ENCODE peak calls at places on chromosomes 11 and 22, in nine cellular contexts. C is ACHN; W is HTR-8/SVneo; M is frontal cortex; I is activated CD4-positive, CD25-positive, alpha-beta regulatory T cell; A is NCI-H2081 treated with DMSO at 0.1 percent for 48 hours; D is EH; S is activated CD4-positive, alpha-beta T cell treated with anti-CD3 and anti-CD28 coated beads, Interleukin-2, amount 50 U/mL, for 24 hours; O is stimulated activated CD8-positive, alpha-beta memory T cell treated with anti-CD3 and anti-CD28 coated beads, Interleukin-15, amount 100 ng/mL, for 1 hour. K is an unnamed sample.

GRCh38 chr11:115051938-115052590 is 373.7 kb downstream of the NXPE2 start:
- DNase-seq in D (no peak), S (no peak), I (no peak), W (no peak), M (no peak), O (no peak), C (no peak), A (no peak), K (no peak)

GRCh38 chr22:24510694-24511625 is 15.8 kb downstream of the UPB1 start:
- DNase-seq in W (no peak), I (no peak), O (no peak), M (no peak), S (no peak), D (peak), C (peak), A (no peak), K (no peak)

GRCh38 chr11:110294509-110294908 is 1.9 kb downstream of the RDX start:
- DNase-seq in I (no peak), C (no peak), D (no peak), S (no peak), O (no peak), W (no peak), A (no peak), M (peak), K (peak)

GRCh38 chr11:74773481-74773880 is 24.8 kb downstream of the RNF169 start:
- DNase-seq in W (no peak), I (no peak), D (peak), C (no peak), M (no peak), A (no peak), O (no peak), S (no peak), K (no peak)

GRCh38 chr22:46596819-46597218 is 23.4 kb upstream of the GRAMD4 start:
- DNase-seq in A (no peak), I (no peak), O (no peak), M (no peak), S (no peak), C (no peak), W (no peak), D (no peak), K (no peak)

GRCh38 chr11:35912883-35913614 is 30.8 kb upstream of the LDLRAD3 start:
- DNase-seq in S (no peak), M (no peak), D (no peak), C (no peak), A (no peak), O (no peak), W (no peak), I (no peak), K (no peak)

GRCh38 chr22:21937821-21938070 is 14.9 kb downstream of the PPM1F start:
- DNase-seq in A (no peak), S (no peak), C (no peak), W (no peak), I (no peak), D (peak), M (no peak), O (no peak), K (peak)

GRCh38 chr22:39474351-39474991 is 17.7 kb downstream of the MGAT3 start:
- DNase-seq in I (no peak), C (no peak), A (no peak), M (no peak), W (no peak), O (no peak), D (peak), S (no peak), K (peak)

GRCh38 chr11:101133190-101133589 is 3.6 kb upstream of the PGR start:
- DNase-seq in W (no peak), O (no peak), A (no peak), S (no peak), I (no peak), M (no peak), D (no peak), C (no peak), K (no peak)

GRCh38 chr11:76212086-76213035 is 6.1 kb upstream of the WNT11 start:
- DNase-seq in C (no peak), D (no peak), A (no peak), W (no peak), O (no peak), S (no peak), I (no peak), M (no peak), K (no peak)

GRCh38 chr11:76803811-76804600 is 20.9 kb downstream of the TSKU start:
- DNase-seq in W (no peak), M (no peak), S (peak), D (no peak), O (no peak), A (no peak), C (no peak), I (no peak), K (no peak)

GRCh38 chr11:46296520-46297448 is 19.3 kb downstream of the CREB3L1 start:
- DNase-seq in O (no peak), S (no peak), C (peak), D (peak), I (no peak), W (peak), M (no peak), A (peak), K (peak)

GRCh38 chr22:32874330-32874729 is 72.8 kb downstream of the TIMP3 start:
- DNase-seq in O (no peak), D (no peak), W (no peak), S (no peak), M (no peak), C (no peak), I (no peak), A (no peak), K (no peak)

GRCh38 chr11:73578786-73579185 is 19.1 kb downstream of the FAM168A start:
- DNase-seq in C (no peak), I (no peak), W (no peak), M (no peak), A (no peak), S (no peak), D (peak), O (no peak), K (peak)

GRCh38 chr11:68186061-68186460 is 27.0 kb downstream of the KMT5B start:
- DNase-seq in C (no peak), S (no peak), A (no peak), W (no peak), M (no peak), O (no peak), D (no peak), I (no peak), K (no peak)

GRCh38 chr11:33936745-33937612 is 45.1 kb upstream of the LMO2 start:
- DNase-seq in D (peak), I (no peak), M (no peak), W (no peak), A (no peak), O (no peak), S (no peak), C (no peak), K (peak)

GRCh38 chr22:30943368-30943767 is 25.2 kb downstream of the MORC2 start:
- DNase-seq in A (no peak), S (no peak), W (no peak), M (no peak), C (no peak), I (peak), O (peak), D (no peak), K (no peak)

GRCh38 chr11:18704698-18705097 is 6.1 kb downstream of the TMEM86A start:
- DNase-seq in A (no peak), S (no peak), I (no peak), M (no peak), O (no peak), C (no peak), W (no peak), D (no peak), K (no peak)

GRCh38 chr22:42431401-42432019 is 693 bp downstream of the NFAM1 start:
- DNase-seq in S (no peak), C (no peak), O (no peak), W (no peak), D (no peak), A (no peak), M (no peak), I (no peak), K (peak)

GRCh38 chr22:16783930-16784354 is 41.3 kb downstream of the XKR3 start:
- DNase-seq in S (no peak), M (no peak), A (no peak), C (peak), D (no peak), I (no peak), O (no peak), W (peak), K (no peak)

GRCh38 chr22:29765905-29766631 is 739 bp downstream of the ZMAT5 start:
- DNase-seq in O (no peak), D (no peak), W (no peak), I (no peak), S (no peak), C (no peak), M (no peak), A (no peak), K (no peak)

GRCh38 chr22:19109198-19110063 is 12.8 kb downstream of the DGCR2 start:
- DNase-seq in S (peak), M (no peak), C (no peak), W (no peak), D (peak), I (peak), A (no peak), O (no peak), K (no peak)

GRCh38 chr11:114163231-114163631 is 103.7 kb downstream of the ZBTB16 start:
- DNase-seq in S (no peak), D (no peak), W (peak), M (no peak), O (no peak), A (no peak), C (no peak), I (no peak), K (peak)

GRCh38 chr11:122375687-122376399 is 259.8 kb upstream of the BLID start:
- DNase-seq in I (no peak), S (no peak), O (no peak), C (peak), A (no peak), W (no peak), D (peak), M (no peak), K (peak)

GRCh38 chr11:11731311-11732083 is 109.7 kb upstream of the GALNT18 start:
- DNase-seq in M (no peak), C (peak), S (no peak), O (no peak), W (peak), I (no peak), A (peak), D (peak), K (peak)

GRCh38 chr22:23415490-23415851 is 164.6 kb downstream of the IGLL1 start:
- DNase-seq in S (no peak), A (no peak), I (no peak), C (no peak), W (no peak), M (no peak), O (no peak), D (no peak), K (no peak)

GRCh38 chr11:115433376-115433775 is 70.8 kb downstream of the CADM1 start:
- DNase-seq in S (no peak), M (no peak), O (no peak), D (no peak), A (no peak), C (no peak), W (no peak), I (no peak), K (no peak)

GRCh38 chr22:23070418-23071162 is at the start of gene GNAZ:
- DNase-seq in C (peak), O (no peak), M (no peak), A (no peak), W (no peak), S (no peak), I (no peak), D (peak), K (peak)

GRCh38 chr11:111162306-111162705 is 83.2 kb upstream of the POU2AF2 start:
- DNase-seq in O (no peak), S (no peak), W (no peak), M (no peak), I (no peak), D (peak), A (no peak), C (no peak), K (peak)

GRCh38 chr11:30131535-30131934 is 99.3 kb upstream of the FSHB start:
- DNase-seq in O (no peak), S (no peak), D (no peak), W (no peak), M (no peak), A (no peak), C (no peak), I (no peak), K (peak)

GRCh38 chr11:58919561-58919960 is 19.7 kb upstream of the GLYATL1 start:
- DNase-seq in O (no peak), I (no peak), W (no peak), S (no peak), C (peak), A (no peak), D (peak), M (no peak), K (peak)

GRCh38 chr11:117829369-117829725 is 4.8 kb upstream of the FXYD2 start:
- DNase-seq in I (no peak), D (no peak), W (no peak), O (no peak), S (no peak), A (no peak), C (no peak), M (no peak), K (no peak)

GRCh38 chr11:2837096-2837601 is 48.4 kb downstream of the CDKN1C start:
- DNase-seq in M (no peak), D (peak), S (no peak), A (no peak), I (no peak), W (peak), O (no peak), C (peak), K (peak)

GRCh38 chr22:19524170-19525115 is at the start of gene CLDN5:
- DNase-seq in O (no peak), A (no peak), C (no peak), S (no peak), I (no peak), D (peak), W (no peak), M (peak), K (peak)

GRCh38 chr11:67374571-67375276 is 1.3 kb upstream of the CLCF1 start:
- DNase-seq in A (no peak), S (no peak), D (peak), W (no peak), C (peak), I (no peak), M (no peak), O (no peak), K (peak)

GRCh38 chr11:12413141-12414055 is 36.0 kb downstream of the PARVA start:
- DNase-seq in I (no peak), W (no peak), O (no peak), A (no peak), M (no peak), D (peak), C (no peak), S (no peak), K (peak)

GRCh38 chr11:84310261-84310660 is 1024.1 kb upstream of the CCDC90B start:
- DNase-seq in S (no peak), A (no peak), D (no peak), I (no peak), O (no peak), C (no peak), W (no peak), M (no peak), K (no peak)

K was measured in astrocyte of the hippocampus.